ENCODE peak calls at places on chromosome 13, in six cellular contexts. One of them, this sample, is unnamed.

GRCh38 chr13:31096624-31097302 is 64.9 kb downstream of the HSPH1 start:
- DNase-seq in HFFc6: no peak
- DNase-seq in neural crest cell: no peak
- DNase-seq in osteocyte: no peak
- DNase-seq in CD4-positive, alpha-beta T cell: no peak
- DNase-seq in colonic mucosa: peak; percentile 61
- DNase-seq in this sample: no peak

GRCh38 chr13:83048419-83048818 is 833.9 kb downstream of the SLITRK1 start:
- DNase-seq in HFFc6: peak; percentile 25
- DNase-seq in neural crest cell: no peak
- DNase-seq in osteocyte: no peak
- DNase-seq in CD4-positive, alpha-beta T cell: no peak
- DNase-seq in colonic mucosa: no peak
- DNase-seq in this sample: no peak

GRCh38 chr13:75305057-75305456 is 176.9 kb downstream of the TBC1D4 start:
- DNase-seq in HFFc6: no peak
- DNase-seq in neural crest cell: no peak
- DNase-seq in osteocyte: no peak
- DNase-seq in CD4-positive, alpha-beta T cell: no peak
- DNase-seq in colonic mucosa: no peak
- DNase-seq in this sample: no peak

GRCh38 chr13:95235199-95235726 is 66.0 kb downstream of the ABCC4 start:
- DNase-seq in HFFc6: no peak
- DNase-seq in neural crest cell: no peak
- DNase-seq in osteocyte: peak; percentile 13
- DNase-seq in CD4-positive, alpha-beta T cell: no peak
- DNase-seq in colonic mucosa: no peak
- DNase-seq in this sample: no peak

GRCh38 chr13:43688230-43688907 is 98.4 kb downstream of the ENOX1 start:
- DNase-seq in HFFc6: no peak
- DNase-seq in neural crest cell: no peak
- DNase-seq in osteocyte: no peak
- DNase-seq in CD4-positive, alpha-beta T cell: no peak
- DNase-seq in colonic mucosa: no peak
- DNase-seq in this sample: no peak

GRCh38 chr13:45055198-45055901 is 65.0 kb upstream of the GTF2F2 start:
- DNase-seq in HFFc6: peak; percentile 92
- DNase-seq in neural crest cell: no peak
- DNase-seq in osteocyte: no peak
- DNase-seq in CD4-positive, alpha-beta T cell: no peak
- DNase-seq in colonic mucosa: peak; percentile 30
- DNase-seq in this sample: peak; percentile 57

GRCh38 chr13:34017231-34017630 is 199.3 kb downstream of the RFC3 start:
- DNase-seq in HFFc6: peak; percentile 45
- DNase-seq in neural crest cell: no peak
- DNase-seq in osteocyte: no peak
- DNase-seq in CD4-positive, alpha-beta T cell: no peak
- DNase-seq in colonic mucosa: no peak
- DNase-seq in this sample: no peak

GRCh38 chr13:62085337-62085736 is 669.7 kb upstream of the PCDH20 start:
- DNase-seq in HFFc6: no peak
- DNase-seq in neural crest cell: no peak
- DNase-seq in osteocyte: no peak
- DNase-seq in CD4-positive, alpha-beta T cell: no peak
- DNase-seq in colonic mucosa: no peak
- DNase-seq in this sample: no peak

GRCh38 chr13:35927554-35927953 is 203.6 kb downstream of the DCLK1 start:
- DNase-seq in HFFc6: peak; percentile 78
- DNase-seq in neural crest cell: no peak
- DNase-seq in osteocyte: no peak
- DNase-seq in CD4-positive, alpha-beta T cell: no peak
- DNase-seq in colonic mucosa: peak; percentile 20
- DNase-seq in this sample: no peak

GRCh38 chr13:45439000-45439399 is 20.8 kb upstream of the SLC25A30 start:
- DNase-seq in HFFc6: no peak
- DNase-seq in neural crest cell: no peak
- DNase-seq in osteocyte: no peak
- DNase-seq in CD4-positive, alpha-beta T cell: no peak
- DNase-seq in colonic mucosa: no peak
- DNase-seq in this sample: no peak

GRCh38 chr13:44668707-44669106 is 92.6 kb upstream of the TSC22D1 start:
- DNase-seq in HFFc6: peak; percentile 43
- DNase-seq in neural crest cell: no peak
- DNase-seq in osteocyte: no peak
- DNase-seq in CD4-positive, alpha-beta T cell: no peak
- DNase-seq in colonic mucosa: no peak
- DNase-seq in this sample: no peak

GRCh38 chr13:25836709-25837316 is 215.0 kb downstream of the SHISA2 start:
- DNase-seq in HFFc6: no peak
- DNase-seq in neural crest cell: no peak
- DNase-seq in osteocyte: no peak
- DNase-seq in CD4-positive, alpha-beta T cell: no peak
- DNase-seq in colonic mucosa: no peak
- DNase-seq in this sample: no peak

GRCh38 chr13:69264362-69265334 is 843.0 kb upstream of the ATXN8OS start:
- DNase-seq in HFFc6: no peak
- DNase-seq in neural crest cell: no peak
- DNase-seq in osteocyte: no peak
- DNase-seq in CD4-positive, alpha-beta T cell: no peak
- DNase-seq in colonic mucosa: no peak
- DNase-seq in this sample: no peak

GRCh38 chr13:60363288-60363687 is 33.7 kb upstream of the TDRD3 start:
- DNase-seq in HFFc6: no peak
- DNase-seq in neural crest cell: no peak
- DNase-seq in osteocyte: no peak
- DNase-seq in CD4-positive, alpha-beta T cell: no peak
- DNase-seq in colonic mucosa: no peak
- DNase-seq in this sample: no peak

GRCh38 chr13:60372141-60372540 is 24.9 kb upstream of the TDRD3 start:
- DNase-seq in HFFc6: no peak
- DNase-seq in neural crest cell: no peak
- DNase-seq in osteocyte: no peak
- DNase-seq in CD4-positive, alpha-beta T cell: no peak
- DNase-seq in colonic mucosa: no peak
- DNase-seq in this sample: no peak

GRCh38 chr13:60370343-60370742 is 26.7 kb upstream of the TDRD3 start:
- DNase-seq in HFFc6: no peak
- DNase-seq in neural crest cell: no peak
- DNase-seq in osteocyte: no peak
- DNase-seq in CD4-positive, alpha-beta T cell: no peak
- DNase-seq in colonic mucosa: no peak
- DNase-seq in this sample: no peak

DNA sequence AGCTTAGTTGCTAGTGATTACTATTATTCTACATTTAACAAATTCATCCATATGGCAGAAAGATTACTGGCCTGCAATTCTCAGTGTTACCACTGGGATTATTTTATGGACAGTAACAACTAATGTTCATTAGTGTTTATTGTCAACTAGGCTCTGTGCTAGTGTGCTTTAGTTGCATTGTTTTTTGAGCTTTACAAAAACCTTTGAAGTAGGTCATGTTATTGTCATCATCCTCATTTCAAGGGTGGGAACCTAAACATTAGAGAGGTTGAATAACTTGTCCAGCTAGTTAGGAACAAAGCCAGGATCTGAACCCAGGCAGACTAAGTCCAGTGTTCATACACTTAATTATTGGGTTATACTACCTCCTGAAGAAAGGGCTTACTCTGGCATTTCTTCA is 27.8 kb upstream of the TDRD3 start:
- DNase-seq in HFFc6: no peak
- DNase-seq in neural crest cell: no peak
- DNase-seq in osteocyte: no peak
- DNase-seq in CD4-positive, alpha-beta T cell: no peak
- DNase-seq in colonic mucosa: no peak
- DNase-seq in this sample: no peak
- TF ChIP-seq CTCF in HFFc6: peak; percentile 74
- TF ChIP-seq CTCF in neural crest cell: peak; percentile 56
- TF ChIP-seq CTCF in osteocyte: peak; percentile 32
- TF ChIP-seq CTCF in CD4-positive, alpha-beta T cell: no peak
- TF ChIP-seq CTCF in colonic mucosa: peak; percentile 28
- TF ChIP-seq CTCF in this sample: peak; percentile 7

GRCh38 chr13:96821971-96822370 is 172.3 kb downstream of the OXGR1 start:
- DNase-seq in HFFc6: no peak
- DNase-seq in neural crest cell: no peak
- DNase-seq in osteocyte: no peak
- DNase-seq in CD4-positive, alpha-beta T cell: no peak
- DNase-seq in colonic mucosa: no peak
- DNase-seq in this sample: no peak

GRCh38 chr13:96819375-96819774 is 174.9 kb downstream of the OXGR1 start:
- DNase-seq in HFFc6: no peak
- DNase-seq in neural crest cell: no peak
- DNase-seq in osteocyte: no peak
- DNase-seq in CD4-positive, alpha-beta T cell: no peak
- DNase-seq in colonic mucosa: no peak
- DNase-seq in this sample: no peak

GRCh38 chr13:96824110-96824509 is 170.2 kb downstream of the OXGR1 start:
- DNase-seq in HFFc6: no peak
- DNase-seq in neural crest cell: no peak
- DNase-seq in osteocyte: no peak
- DNase-seq in CD4-positive, alpha-beta T cell: no peak
- DNase-seq in colonic mucosa: no peak
- DNase-seq in this sample: no peak

GRCh38 chr13:96821381-96821780 is 172.9 kb downstream of the OXGR1 start:
- DNase-seq in HFFc6: no peak
- DNase-seq in neural crest cell: no peak
- DNase-seq in osteocyte: no peak
- DNase-seq in CD4-positive, alpha-beta T cell: no peak
- DNase-seq in colonic mucosa: no peak
- DNase-seq in this sample: no peak

DNA sequence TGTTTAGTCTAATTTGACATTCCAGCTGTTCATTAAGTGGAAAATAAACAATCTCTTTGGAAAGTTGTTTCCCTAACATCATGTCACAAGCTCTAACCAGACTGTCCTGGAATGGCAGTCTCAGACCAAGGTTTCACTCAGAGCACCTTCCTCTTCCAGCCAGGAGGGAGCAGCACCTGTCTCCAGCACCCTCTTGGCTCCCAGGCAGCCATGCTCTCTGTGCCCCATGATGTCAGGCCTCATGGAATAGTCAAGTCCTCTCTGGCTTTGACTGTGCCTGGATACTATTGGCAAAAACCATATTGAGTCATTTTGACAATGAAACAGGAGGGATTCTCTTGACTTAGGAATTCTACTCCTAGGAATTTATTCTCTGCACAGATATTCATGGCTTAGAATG is 171.4 kb downstream of the OXGR1 start:
- DNase-seq in HFFc6: no peak
- DNase-seq in neural crest cell: no peak
- DNase-seq in osteocyte: no peak
- DNase-seq in CD4-positive, alpha-beta T cell: no peak
- DNase-seq in colonic mucosa: peak; percentile 25
- DNase-seq in this sample: no peak
- TF ChIP-seq CTCF in HFFc6: no peak
- TF ChIP-seq CTCF in neural crest cell: peak; percentile 56
- TF ChIP-seq CTCF in osteocyte: no peak
- TF ChIP-seq CTCF in CD4-positive, alpha-beta T cell: no peak
- TF ChIP-seq CTCF in colonic mucosa: peak; percentile 37
- TF ChIP-seq CTCF in this sample: peak; percentile 39

DNA sequence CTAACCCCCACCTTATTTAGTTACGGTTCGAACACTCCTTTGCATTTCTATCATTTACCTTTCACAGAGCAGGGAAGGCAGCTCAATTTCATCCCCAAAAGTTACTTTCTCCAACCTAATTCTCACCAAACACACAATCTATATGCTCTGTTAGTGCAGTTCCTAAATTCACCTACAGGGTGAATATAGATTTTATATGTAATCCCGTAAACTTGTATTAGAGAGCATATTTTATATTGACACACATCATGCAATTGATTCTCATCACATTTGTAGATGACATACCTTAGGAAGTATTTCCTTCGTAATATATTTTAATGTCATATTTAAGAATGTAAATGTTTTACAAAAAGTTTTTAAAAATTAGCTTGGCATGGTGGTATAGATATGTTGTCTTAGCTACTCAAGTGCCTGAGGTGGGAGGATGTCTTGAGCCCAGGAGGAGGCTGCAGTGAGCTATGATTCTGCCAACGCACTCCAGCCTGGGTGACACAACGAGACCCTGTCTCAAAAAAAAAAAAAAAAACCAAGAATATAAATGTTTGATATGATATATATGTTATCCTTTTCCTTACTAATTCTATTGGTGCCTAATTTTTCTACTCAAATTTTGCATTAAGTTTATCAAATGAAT is 57.3 kb upstream of the TNFRSF19 start:
- DNase-seq in HFFc6: no peak
- DNase-seq in neural crest cell: no peak
- DNase-seq in osteocyte: no peak
- DNase-seq in CD4-positive, alpha-beta T cell: no peak
- DNase-seq in colonic mucosa: no peak
- DNase-seq in this sample: no peak
- TF ChIP-seq CTCF in HFFc6: peak; percentile 72
- TF ChIP-seq CTCF in neural crest cell: peak; percentile 35
- TF ChIP-seq CTCF in osteocyte: no peak
- TF ChIP-seq CTCF in CD4-positive, alpha-beta T cell: no peak
- TF ChIP-seq CTCF in colonic mucosa: no peak
- TF ChIP-seq CTCF in this sample: no peak

GRCh38 chr13:108960006-108960405 is 330.6 kb downstream of the MYO16 start:
- DNase-seq in HFFc6: no peak
- DNase-seq in neural crest cell: no peak
- DNase-seq in osteocyte: no peak
- DNase-seq in CD4-positive, alpha-beta T cell: no peak
- DNase-seq in colonic mucosa: no peak
- DNase-seq in this sample: no peak

GRCh38 chr13:108959254-108959653 is 329.8 kb downstream of the MYO16 start:
- DNase-seq in HFFc6: no peak
- DNase-seq in neural crest cell: no peak
- DNase-seq in osteocyte: no peak
- DNase-seq in CD4-positive, alpha-beta T cell: no peak
- DNase-seq in colonic mucosa: no peak
- DNase-seq in this sample: no peak

GRCh38 chr13:108962652-108963051 is 333.2 kb downstream of the MYO16 start:
- DNase-seq in HFFc6: no peak
- DNase-seq in neural crest cell: no peak
- DNase-seq in osteocyte: no peak
- DNase-seq in CD4-positive, alpha-beta T cell: no peak
- DNase-seq in colonic mucosa: no peak
- DNase-seq in this sample: no peak

GRCh38 chr13:108963276-108963810 is 333.9 kb downstream of the MYO16 start:
- DNase-seq in HFFc6: no peak
- DNase-seq in neural crest cell: no peak
- DNase-seq in osteocyte: no peak
- DNase-seq in CD4-positive, alpha-beta T cell: no peak
- DNase-seq in colonic mucosa: no peak
- DNase-seq in this sample: no peak

DNA sequence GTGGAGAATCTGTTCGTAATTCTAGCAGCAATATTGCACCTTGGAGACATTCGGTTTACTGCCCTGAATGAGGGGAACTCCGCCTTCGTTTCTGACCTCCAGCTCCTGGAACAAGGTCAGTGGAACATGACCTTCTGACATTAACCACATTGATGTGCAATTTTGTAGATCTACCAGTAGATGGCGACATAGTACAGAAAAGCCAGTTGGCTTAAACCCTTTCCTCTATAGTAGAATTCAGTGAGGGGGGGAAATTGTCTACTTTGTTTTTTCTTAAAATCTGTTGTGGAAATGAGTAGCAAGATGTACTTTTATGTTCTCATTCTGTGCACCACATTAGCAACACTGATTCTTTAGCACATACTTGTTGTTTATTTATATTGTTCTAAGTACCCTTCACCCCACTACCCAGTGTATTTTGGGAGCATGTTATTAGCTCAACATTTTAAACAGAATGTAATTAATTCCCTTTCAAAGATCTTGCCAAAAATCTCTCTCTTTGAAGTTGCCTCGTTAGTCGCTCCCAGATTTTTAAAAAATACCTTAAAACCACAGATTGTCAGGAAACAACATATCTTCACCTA is 332.2 kb downstream of the MYO16 start:
- DNase-seq in HFFc6: peak; percentile 55
- DNase-seq in neural crest cell: no peak
- DNase-seq in osteocyte: no peak
- DNase-seq in CD4-positive, alpha-beta T cell: peak; percentile 1
- DNase-seq in colonic mucosa: no peak
- DNase-seq in this sample: peak; percentile 53
- TF ChIP-seq CTCF in HFFc6: peak; percentile 97
- TF ChIP-seq CTCF in neural crest cell: peak; percentile 97
- TF ChIP-seq CTCF in osteocyte: peak; percentile 92
- TF ChIP-seq CTCF in CD4-positive, alpha-beta T cell: peak; percentile 91
- TF ChIP-seq CTCF in colonic mucosa: peak; percentile 85
- TF ChIP-seq CTCF in this sample: peak; percentile 70

This sample was measured in GM13977.